ENCODE peak calls at places on chromosomes 16 and 17, in six cellular contexts. G is cardiac fibroblast; V is NCI-H1105 treated with DMSO at 0.1 percent for 48 hours; R is stimulated activated CD8-positive, alpha-beta memory T cell treated with anti-CD3 and anti-CD28 coated beads, Interleukin-4, amount 100 ng/mL, for 24 hours; K is left ventricle myocardium superior; N is MCF 10A. H is an unnamed sample.
A peak's percentile ranks its signal among the peaks of the same experiment; 100 is the strongest.

GRCh38 chr17:28500712-28501379 is 5.3 kb upstream of the FOXN1 start:
- DNase-seq in K (no peak), G (no peak), N (no peak), R (no peak), V (no peak), H (no peak)

GRCh38 chr17:31517524-31517923 is 126.0 kb downstream of the RAB11FIP4 start:
- DNase-seq in K (no peak), V (no peak), N (peak; percentile 33), G (no peak), R (no peak), H (no peak)

GRCh38 chr16:22712471-22712870 is 101.5 kb upstream of the HS3ST2 start:
- DNase-seq in V (no peak), G (no peak), R (no peak), N (no peak), K (no peak), H (no peak)

GRCh38 chr17:79985951-79986391 is 49.7 kb downstream of the TBC1D16 start:
- DNase-seq in K (peak; percentile 1), V (no peak), G (no peak), R (no peak), N (no peak), H (no peak)

GRCh38 chr17:44408786-44409185 is 19.3 kb upstream of the ITGA2B start:
- DNase-seq in N (no peak), R (no peak), V (no peak), K (no peak), G (no peak), H (no peak)

GRCh38 chr17:13310858-13311257 is 290.9 kb downstream of the HS3ST3A1 start:
- DNase-seq in K (no peak), N (no peak), G (no peak), R (no peak), V (no peak), H (no peak)

GRCh38 chr16:57527027-57527426 is 9.3 kb downstream of the CCDC102A start:
- DNase-seq in V (no peak), N (no peak), K (no peak), R (no peak), G (no peak), H (no peak)

GRCh38 chr17:64054304-64054703 is 33.9 kb upstream of the ICAM2 start:
- DNase-seq in K (no peak), V (no peak), N (no peak), G (no peak), R (no peak), H (no peak)

GRCh38 chr16:77459534-77460412 is 24.9 kb upstream of the ADAMTS18 start:
- DNase-seq in G (no peak), V (no peak), N (no peak), R (no peak), K (no peak), H (no peak)

GRCh38 chr17:10612957-10613744 is 44.0 kb downstream of the MYH3 start:
- DNase-seq in K (no peak), G (peak; percentile 4), R (no peak), N (no peak), V (no peak), H (no peak)

GRCh38 chr17:49567871-49568694 is 7.6 kb upstream of the NXPH3 start:
- DNase-seq in K (peak; percentile 93), G (peak; percentile 82), N (peak; percentile 79), R (peak; percentile 82), V (no peak), H (peak; percentile 73)

GRCh38 chr17:60305141-60305540 is 86.8 kb downstream of the USP32 start:
- DNase-seq in G (peak; percentile 5), K (no peak), R (no peak), V (no peak), N (no peak), H (no peak)

GRCh38 chr16:30900588-30900987 is 4.2 kb downstream of the CTF1 start:
- DNase-seq in G (no peak), N (no peak), V (no peak), R (no peak), K (no peak), H (no peak)

GRCh38 chr16:64880994-64881393 is 240.9 kb downstream of the CDH11 start:
- DNase-seq in R (no peak), G (no peak), V (no peak), K (no peak), N (no peak), H (no peak)

GRCh38 chr17:13176436-13176835 is 158.6 kb upstream of the ELAC2 start:
- DNase-seq in N (no peak), G (no peak), K (no peak), R (no peak), V (no peak), H (no peak)

GRCh38 chr16:89153848-89154271 is 17.7 kb upstream of the CDH15 start:
- DNase-seq in G (no peak), R (no peak), V (no peak), K (no peak), N (no peak), H (no peak)

GRCh38 chr16:86029131-86029741 is 130.3 kb downstream of the IRF8 start:
- DNase-seq in N (no peak), V (no peak), K (peak; percentile 58), R (no peak), G (peak; percentile 53), H (no peak)

GRCh38 chr16:1428511-1428910 is 2.4 kb upstream of the PERCC1 start:
- DNase-seq in G (peak; percentile 26), R (peak; percentile 35), K (peak; percentile 65), V (no peak), N (peak; percentile 68), H (no peak)

GRCh38 chr16:71311553-71312158 is 22.5 kb upstream of the CMTR2 start:
- DNase-seq in G (peak; percentile 14), K (no peak), N (peak; percentile 49), R (no peak), V (peak; percentile 32), H (peak; percentile 5)

GRCh38 chr17:72613411-72614292 is 478.8 kb downstream of the SLC39A11 start:
- DNase-seq in R (no peak), V (no peak), G (peak; percentile 63), N (peak; percentile 80), K (no peak), H (peak; percentile 70)

GRCh38 chr16:14375132-14375491 is 254.9 kb downstream of the PARN start:
- DNase-seq in N (no peak), R (no peak), G (peak; percentile 26), K (no peak), V (no peak), H (peak; percentile 20)